ENCODE peak calls at places on chromosomes 6 and 20, in seven cellular contexts. V is right cardiac atrium, E is fibroblast of lung, Z is heart right ventricle, L is body of pancreas, J is spleen, O is right lobe of liver. Q is an unnamed sample. For H3K4me1, the result is how much of the 10 kb centered on the place peaks cover.

GRCh38 chr20:33522256-33522820 is 32.4 kb downstream of the CBFA2T2 start:
- DNase-seq in O (no peak), E (no peak), L (no peak), V (no peak), Z (no peak), J (no peak), Q (no peak)

GRCh38 chr6:24990227-24990843 is 54.6 kb upstream of the RIPOR2 start:
- DNase-seq in V (no peak), E (peak), Z (no peak), L (no peak), O (no peak), J (no peak), Q (no peak)

GRCh38 chr6:156026543-156027268 is 571.1 kb upstream of the NOX3 start:
- DNase-seq in E (no peak), V (no peak), O (no peak), Z (no peak), L (no peak), J (no peak), Q (no peak)

GRCh38 chr6:147156218-147156617 is 48.0 kb upstream of the STXBP5 start:
- DNase-seq in O (no peak), Z (no peak), V (no peak), E (no peak), L (no peak), J (no peak), Q (no peak)

GRCh38 chr20:45890077-45890996 is 671 bp downstream of the NEURL2 start:
- DNase-seq in E (peak), J (peak), V (peak), Z (peak), O (peak), L (peak), Q (peak)

GRCh38 chr6:148164645-148165044 is 178.0 kb upstream of the SASH1 start:
- DNase-seq in O (no peak), L (no peak), Z (no peak), J (no peak), V (no peak), E (no peak), Q (peak)

GRCh38 chr6:125789576-125790402 is 971 bp upstream of the NCOA7 start:
- DNase-seq in V (peak), Z (peak), O (peak), J (peak), E (peak), L (peak), Q (peak)

GRCh38 chr6:34157236-34157830 is 11.4 kb upstream of the GRM4 start:
- DNase-seq in L (no peak), J (peak), O (no peak), Z (no peak), E (no peak), V (no peak), Q (no peak)

GRCh38 chr6:73665686-73666319 is 12.0 kb upstream of the SLC17A5 start:
- DNase-seq in E (no peak), Z (no peak), J (no peak), O (no peak), V (no peak), L (no peak), Q (no peak)

GRCh38 chr6:29953001-29953436 is 10.7 kb downstream of the HLA-A start:
- DNase-seq in Z (peak), V (no peak), O (no peak), J (no peak), E (peak), L (peak), Q (peak)

GRCh38 chr20:49691818-49692568 is 21.7 kb downstream of the B4GALT5 start:
- DNase-seq in L (no peak), E (no peak), O (no peak), V (no peak), J (no peak), Z (no peak), Q (no peak)

GRCh38 chr6:7246401-7247178 is 66.4 kb downstream of the SSR1 start:
- DNase-seq in L (no peak), O (no peak), Z (no peak), V (no peak), E (no peak), J (peak), Q (no peak)

GRCh38 chr20:61252601-61253263 is 671 bp downstream of the CDH4 start:
- DNase-seq in L (no peak), O (no peak), E (peak), Z (no peak), V (peak), J (no peak), Q (no peak)

GRCh38 chr20:37464173-37464572 is 56.9 kb upstream of the NNAT start:
- DNase-seq in E (no peak), V (no peak), O (no peak), Z (no peak), L (no peak), J (no peak), Q (peak)

GRCh38 chr20:61350500-61351250 is 98.6 kb downstream of the CDH4 start:
- DNase-seq in O (no peak), E (no peak), Z (no peak), V (no peak), L (no peak), J (peak), Q (no peak)

GRCh38 chr20:49811825-49812462 is 684 bp upstream of the SLC9A8 start:
- DNase-seq in O (no peak), E (peak), L (no peak), V (no peak), Z (no peak), J (no peak), Q (peak)

GRCh38 chr6:111030008-111031006 is 48.5 kb downstream of the RPF2 start:
- DNase-seq in J (no peak), Z (peak), L (no peak), O (peak), E (peak), V (peak), Q (no peak)

GRCh38 chr6:125781307-125781868 is 9.4 kb upstream of the NCOA7 start:
- DNase-seq in O (no peak), V (peak), J (peak), Z (no peak), E (peak), L (peak), Q (peak)

GRCh38 chr6:20661721-20662120 is 127.5 kb downstream of the CDKAL1 start:
- DNase-seq in E (peak), Z (no peak), O (no peak), J (no peak), L (no peak), V (no peak), Q (peak)

GRCh38 chr6:7728855-7729590 is 3.1 kb downstream of the BMP6 start:
- DNase-seq in Z (no peak), O (no peak), J (no peak), L (no peak), V (peak), E (no peak), Q (no peak)

GRCh38 chr6:57313711-57314471 is 3.5 kb upstream of the PRIM2 start:
- DNase-seq in Z (no peak), O (no peak), V (peak), J (no peak), E (peak), L (no peak), Q (no peak)

GRCh38 chr6:132683543-132683942 is 24.6 kb upstream of the TAAR1 start:
- DNase-seq in V (no peak), E (no peak), O (no peak), J (no peak), L (no peak), Z (no peak), Q (peak)

GRCh38 chr6:130520235-130520634 is 154.4 kb downstream of the TMEM200A start:
- DNase-seq in J (no peak), L (no peak), V (no peak), E (no peak), O (no peak), Z (no peak), Q (no peak)

GRCh38 chr6:104428201-104428600 is 431.5 kb downstream of the HACE1 start:
- DNase-seq in V (no peak), Z (no peak), E (no peak), L (no peak), J (no peak), O (no peak), Q (no peak)

GRCh38 chr6:136772685-136773472 is 19.4 kb downstream of the MAP3K5 start:
- DNase-seq in J (no peak), E (no peak), L (peak), Z (peak), V (no peak), O (no peak), Q (no peak)

GRCh38 chr6:53741417-53741816 is 53.4 kb upstream of the LRRC1 start:
- DNase-seq in J (no peak), L (no peak), O (no peak), Z (no peak), E (no peak), V (peak), Q (no peak)

GRCh38 chr20:23393999-23394775 is 27.1 kb downstream of the NAPB start:
- DNase-seq in E (no peak), Z (no peak), O (no peak), J (no peak), L (no peak), V (no peak), Q (no peak)

GRCh38 chr20:36585410-36586125 is 12.2 kb downstream of the TGIF2 start:
- DNase-seq in Z (no peak), V (no peak), J (no peak), E (no peak), L (no peak), O (no peak), Q (no peak)

GRCh38 chr20:4549711-4550259 is 171.9 kb upstream of the PRND start:
- DNase-seq in J (no peak), L (no peak), Z (no peak), O (no peak), E (peak), V (no peak), Q (no peak)

GRCh38 chr20:41650221-41650948 is 32.2 kb upstream of the CHD6 start:
- DNase-seq in L (peak), E (no peak), Z (no peak), J (no peak), O (no peak), V (no peak), Q (no peak)

GRCh38 chr6:53295176-53295575 is 53.6 kb downstream of the ELOVL5 start:
- DNase-seq in V (no peak), L (no peak), E (peak), O (no peak), Z (no peak), J (no peak), Q (no peak)

GRCh38 chr6:136486357-136486756 is 63.9 kb downstream of the MAP7 start:
- DNase-seq in E (no peak), J (no peak), O (no peak), Z (peak), V (no peak), L (no peak), Q (no peak)

GRCh38 chr6:84052204-84052882 is 18.8 kb downstream of the MRAP2 start:
- DNase-seq in O (no peak), Z (peak), E (peak), J (peak), V (peak), L (peak), Q (peak)

GRCh38 chr20:17155401-17155800 is 71.4 kb upstream of the PCSK2 start:
- DNase-seq in V (no peak), L (no peak), E (no peak), J (no peak), O (no peak), Z (no peak), Q (no peak)

GRCh38 chr6:152982768-152983636 is at the start of gene FBXO5:
- DNase-seq in Z (peak), E (peak), O (peak), V (peak), J (peak), L (peak), Q (peak)

GRCh38 chr6:117425431-117426153 is at the start of gene ROS1:
- DNase-seq in L (no peak), E (no peak), Z (no peak), V (no peak), O (no peak), J (no peak), Q (no peak)
- H3K4me3 ChIP-seq in L (no peak), E (no peak), Z (no peak), V (no peak), O (no peak), J (no peak), Q (no peak)

DNA sequence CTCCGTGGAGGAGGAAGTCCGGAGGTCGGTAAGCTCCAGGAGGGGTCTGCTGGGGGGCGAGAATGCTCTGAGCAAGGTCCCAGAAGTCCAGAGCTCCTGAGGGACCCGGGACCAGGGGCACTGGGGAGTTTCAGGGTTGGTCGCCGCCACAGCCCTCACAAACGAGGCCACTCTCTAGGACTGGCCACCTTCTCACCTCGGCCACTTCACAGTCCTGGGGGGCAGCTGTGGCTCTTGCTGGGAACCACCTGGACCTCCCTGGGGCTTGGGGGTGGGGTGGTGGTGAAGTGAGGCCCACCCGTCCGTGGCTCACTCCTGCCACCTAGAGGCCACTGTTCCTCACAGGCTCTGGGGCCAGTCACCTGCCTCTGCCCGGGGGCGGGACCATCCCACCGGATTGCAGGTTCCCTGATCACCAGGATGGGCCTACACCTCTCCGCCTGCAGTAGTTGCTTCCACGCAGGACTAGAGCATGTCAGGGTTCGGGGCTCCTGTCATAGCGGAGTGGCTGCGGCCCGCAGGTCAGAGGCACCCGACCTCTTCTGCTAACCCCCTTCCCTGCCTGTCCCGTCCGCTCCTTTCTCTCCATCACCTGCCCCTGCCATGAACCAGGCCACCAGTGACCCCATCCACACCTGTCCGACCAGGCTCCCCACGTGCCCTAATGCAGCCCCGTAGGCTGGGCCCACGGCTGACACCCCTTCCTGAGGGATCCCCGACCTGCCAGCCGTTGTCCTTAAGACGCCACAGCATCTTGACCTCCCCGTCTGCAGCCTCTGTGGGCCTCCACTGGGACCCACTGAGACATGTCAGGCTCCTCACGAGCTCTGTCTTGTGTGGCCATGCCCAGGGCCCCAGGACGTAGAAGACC is 5.1 kb upstream of the TCEA2 start:
- DNase-seq in V (peak), L (peak), E (peak), Z (peak), J (peak), O (peak), Q (peak)
- H3K4me1 ChIP-seq in V (under half), L (under half), E (under half), Z (half or more), J (half or more), O (under half), Q (under half)

DNA sequence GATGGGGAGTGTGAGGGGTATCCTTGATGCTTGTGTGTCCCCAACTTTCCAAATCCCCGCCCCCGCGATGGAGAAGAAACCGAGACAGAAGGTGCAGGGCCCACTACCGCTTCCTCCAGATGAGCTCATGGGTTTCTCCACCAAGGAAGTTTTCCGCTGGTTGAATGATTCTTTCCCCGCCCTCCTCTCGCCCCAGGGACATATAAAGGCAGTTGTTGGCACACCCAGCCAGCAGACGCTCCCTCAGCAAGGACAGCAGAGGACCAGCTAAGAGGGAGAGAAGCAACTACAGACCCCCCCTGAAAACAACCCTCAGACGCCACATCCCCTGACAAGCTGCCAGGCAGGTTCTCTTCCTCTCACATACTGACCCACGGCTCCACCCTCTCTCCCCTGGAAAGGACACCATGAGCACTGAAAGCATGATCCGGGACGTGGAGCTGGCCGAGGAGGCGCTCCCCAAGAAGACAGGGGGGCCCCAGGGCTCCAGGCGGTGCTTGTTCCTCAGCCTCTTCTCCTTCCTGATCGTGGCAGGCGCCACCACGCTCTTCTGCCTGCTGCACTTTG is at the start of gene TNF:
- DNase-seq in J (peak), E (no peak), V (peak), Z (peak), L (no peak), O (peak), Q (no peak)
- H3K4me3 ChIP-seq in J (peak), E (no peak), V (peak), Z (peak), L (no peak), O (peak), Q (no peak)

DNA sequence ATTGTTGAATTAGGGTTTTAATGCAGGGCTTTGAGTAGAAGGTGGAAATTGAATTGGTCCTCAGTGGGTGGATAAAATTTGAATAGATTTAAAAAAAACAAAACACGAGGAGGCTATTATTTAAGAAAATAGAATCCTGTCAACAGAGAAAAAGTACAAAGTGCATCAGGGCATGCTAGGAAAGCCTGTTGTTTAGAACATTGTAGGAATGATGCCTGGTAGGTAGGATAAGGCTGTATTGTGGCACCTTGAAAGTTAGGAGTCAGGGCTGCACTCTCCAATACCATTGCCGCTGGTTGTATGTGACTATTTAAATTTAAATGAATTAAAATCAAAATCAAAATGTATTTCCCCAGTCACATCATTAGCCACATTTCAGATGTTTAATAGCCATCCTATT is 363.9 kb downstream of the UTRN start:
- DNase-seq in V (no peak), L (no peak), O (no peak), J (no peak), E (no peak), Z (no peak), Q (no peak)
- H3K4me1 ChIP-seq in V (under half), L (half or more), O (under half), J (under half), E (under half), Z (under half), Q (under half)

GRCh38 chr6:98845201-98846020 is 11.0 kb downstream of the POU3F2 start:
- DNase-seq in O (peak), Z (peak), L (peak), J (peak), E (peak), V (peak), Q (peak)
- H3K4me3 ChIP-seq in O (peak), Z (peak), L (no peak), J (no peak), E (peak), V (peak), Q (peak)

DNA sequence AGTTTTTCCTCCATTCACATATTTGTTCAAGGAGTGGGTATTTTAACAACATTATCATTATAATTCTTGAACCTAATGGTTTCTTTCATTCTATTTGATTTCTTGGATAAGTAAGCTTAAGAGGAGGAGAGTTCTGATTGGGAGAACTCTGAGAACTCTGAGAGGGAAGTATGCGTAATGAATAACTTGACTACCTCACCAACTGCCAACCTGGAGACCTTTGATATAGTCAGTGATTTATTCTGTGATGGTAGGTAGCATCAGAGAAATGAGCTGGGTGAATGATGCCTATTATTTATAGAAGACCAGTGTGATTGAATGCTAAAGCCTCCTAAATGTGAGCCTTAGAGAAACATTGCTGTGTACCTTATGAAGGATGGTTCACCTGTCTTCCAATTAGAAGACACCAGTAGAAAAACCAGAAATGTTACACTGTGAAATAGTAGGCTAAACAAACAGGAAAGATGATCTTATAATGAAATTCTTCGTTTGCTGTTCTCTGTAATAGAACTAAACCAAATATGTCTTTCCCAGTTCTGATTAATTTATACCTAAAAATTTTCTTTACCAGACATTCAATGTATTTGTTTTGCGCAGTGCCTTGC is 114.9 kb downstream of the RTN4IP1 start:
- DNase-seq in E (no peak), L (no peak), V (no peak), J (no peak), Z (no peak), O (no peak), Q (no peak)
- H3K4me1 ChIP-seq in E (under half), L (under half), V (under half), J (half or more), Z (under half), O (under half), Q (under half)